ENCODE peak calls at places on chromosomes 1 and 21, in four cellular contexts. One of them, this sample, is unnamed.

GRCh38 chr21:32921632-32922230 is 104.0 kb upstream of the OLIG2 start:
- DNase-seq in type B pancreatic cell: no peak
- DNase-seq in T-helper 22 cell: no peak
- DNase-seq in caudate nucleus: no peak
- DNase-seq in this sample: peak

GRCh38 chr1:183580281-183580682 is 10.0 kb downstream of the NCF2 start:
- DNase-seq in caudate nucleus: no peak
- DNase-seq in type B pancreatic cell: no peak
- DNase-seq in T-helper 22 cell: no peak
- DNase-seq in this sample: no peak

GRCh38 chr21:42622284-42622683 is 31.1 kb upstream of the PDE9A start:
- DNase-seq in T-helper 22 cell: no peak
- DNase-seq in caudate nucleus: no peak
- DNase-seq in type B pancreatic cell: no peak
- DNase-seq in this sample: no peak

GRCh38 chr21:41364308-41364707 is 2.5 kb downstream of the MX2 start:
- DNase-seq in type B pancreatic cell: no peak
- DNase-seq in caudate nucleus: no peak
- DNase-seq in T-helper 22 cell: no peak
- DNase-seq in this sample: no peak

GRCh38 chr1:201676061-201676644 is 137.2 kb downstream of the NAV1 start:
- DNase-seq in type B pancreatic cell: no peak
- DNase-seq in caudate nucleus: no peak
- DNase-seq in T-helper 22 cell: no peak
- DNase-seq in this sample: no peak

GRCh38 chr1:64934115-64934880 is 32.1 kb downstream of the JAK1 start:
- DNase-seq in T-helper 22 cell: no peak
- DNase-seq in caudate nucleus: no peak
- DNase-seq in type B pancreatic cell: no peak
- DNase-seq in this sample: no peak

GRCh38 chr1:11964656-11965055 is 15.6 kb upstream of the MFN2 start:
- DNase-seq in type B pancreatic cell: no peak
- DNase-seq in T-helper 22 cell: no peak
- DNase-seq in caudate nucleus: no peak
- DNase-seq in this sample: no peak

GRCh38 chr21:33685613-33686197 is 43.4 kb downstream of the ITSN1 start:
- DNase-seq in type B pancreatic cell: no peak
- DNase-seq in caudate nucleus: no peak
- DNase-seq in T-helper 22 cell: no peak
- DNase-seq in this sample: no peak

GRCh38 chr1:160260436-160261382 is 1.6 kb downstream of the DCAF8 start:
- DNase-seq in caudate nucleus: no peak
- DNase-seq in T-helper 22 cell: no peak
- DNase-seq in type B pancreatic cell: no peak
- DNase-seq in this sample: no peak

GRCh38 chr1:246428542-246429308 is 78.4 kb downstream of the SMYD3 start:
- DNase-seq in T-helper 22 cell: no peak
- DNase-seq in caudate nucleus: no peak
- DNase-seq in type B pancreatic cell: no peak
- DNase-seq in this sample: no peak

GRCh38 chr1:52904590-52905375 is 16.8 kb downstream of the ECHDC2 start:
- DNase-seq in T-helper 22 cell: no peak
- DNase-seq in caudate nucleus: no peak
- DNase-seq in type B pancreatic cell: no peak
- DNase-seq in this sample: no peak

GRCh38 chr1:20358761-20359263 is 68.1 kb downstream of the VWA5B1 start:
- DNase-seq in type B pancreatic cell: no peak
- DNase-seq in caudate nucleus: no peak
- DNase-seq in T-helper 22 cell: no peak
- DNase-seq in this sample: no peak

GRCh38 chr1:70277875-70278274 is 56.7 kb downstream of the SRSF11 start:
- DNase-seq in T-helper 22 cell: no peak
- DNase-seq in type B pancreatic cell: no peak
- DNase-seq in caudate nucleus: no peak
- DNase-seq in this sample: no peak

GRCh38 chr1:114320586-114320985 is 166.9 kb upstream of the SYT6 start:
- DNase-seq in T-helper 22 cell: no peak
- DNase-seq in type B pancreatic cell: no peak
- DNase-seq in caudate nucleus: no peak
- DNase-seq in this sample: no peak